ENCODE peak calls at places on chromosomes 4 and X, in seven cellular contexts. I is heart right ventricle, K is left ventricle myocardium inferior, W is tibial artery, P is Peyer's patch, J is prostate gland, H is colonic mucosa. Z is an unnamed sample.

GRCh38 chrX:134891652-134892051 is 99.1 kb upstream of the SMIM10 start:
- DNase-seq in I (no peak), K (no peak), W (no peak), P (no peak), J (no peak), H (no peak), Z (no peak)

GRCh38 chr4:139740121-139740520 is 74.5 kb downstream of the MGST2 start:
- DNase-seq in I (peak; percentile 35), K (no peak), W (no peak), P (no peak), J (peak; percentile 29), H (no peak), Z (no peak)

GRCh38 chr4:182724414-182724813 is 192.8 kb downstream of the DCTD start:
- DNase-seq in I (no peak), K (no peak), W (no peak), P (no peak), J (no peak), H (no peak), Z (no peak)

GRCh38 chrX:153061732-153062131 is 5.5 kb downstream of the PNMA3 start:
- DNase-seq in I (no peak), K (no peak), W (no peak), P (no peak), J (no peak), H (no peak), Z (no peak)

GRCh38 chrX:54818221-54818620 is 10.7 kb downstream of the MAGED2 start:
- DNase-seq in I (no peak), K (no peak), W (no peak), P (no peak), J (no peak), H (no peak), Z (no peak)

GRCh38 chr4:168589154-168589553 is 92.3 kb downstream of the PALLD start:
- DNase-seq in I (no peak), K (no peak), W (no peak), P (no peak), J (peak; percentile 20), H (peak; percentile 27), Z (no peak)

GRCh38 chr4:8343051-8343966 is 73.8 kb downstream of the HTRA3 start:
- DNase-seq in I (peak; percentile 61), K (peak; percentile 71), W (no peak), P (peak; percentile 47), J (no peak), H (no peak), Z (no peak)

GRCh38 chr4:69843932-69844331 is 16.0 kb downstream of the SULT1E1 start:
- DNase-seq in I (no peak), K (no peak), W (no peak), P (no peak), J (no peak), H (no peak), Z (no peak)

GRCh38 chr4:6180841-6181631 is 19.3 kb downstream of the JAKMIP1 start:
- DNase-seq in I (no peak), K (no peak), W (no peak), P (no peak), J (no peak), H (no peak), Z (no peak)

GRCh38 chr4:141046255-141046654 is 87.0 kb downstream of the RNF150 start:
- DNase-seq in I (no peak), K (no peak), W (no peak), P (no peak), J (no peak), H (no peak), Z (no peak)

GRCh38 chr4:113707013-113707412 is 54.5 kb downstream of the CAMK2D start:
- DNase-seq in I (no peak), K (no peak), W (no peak), P (no peak), J (no peak), H (no peak), Z (no peak)

GRCh38 chrX:103774070-103774642 is 2.5 kb upstream of the PLP1 start:
- DNase-seq in I (no peak), K (no peak), W (no peak), P (no peak), J (peak; percentile 12), H (no peak), Z (no peak)

GRCh38 chr4:140702096-140702757 is 54.0 kb downstream of the TBC1D9 start:
- DNase-seq in I (no peak), K (no peak), W (no peak), P (no peak), J (no peak), H (no peak), Z (no peak)

GRCh38 chr4:169272265-169272886 is 1.6 kb upstream of the SH3RF1 start:
- DNase-seq in I (no peak), K (no peak), W (no peak), P (no peak), J (no peak), H (no peak), Z (no peak)

GRCh38 chrX:56618250-56618649 is 54.8 kb downstream of the UBQLN2 start:
- DNase-seq in I (no peak), K (no peak), W (no peak), P (no peak), J (no peak), H (no peak), Z (no peak)

GRCh38 chr4:8775751-8776355 is 95.8 kb downstream of the HMX1 start:
- DNase-seq in I (no peak), K (no peak), W (no peak), P (no peak), J (no peak), H (no peak), Z (no peak)

GRCh38 chr4:189305500-189305899 is 635.2 kb upstream of the FRG1 start:
- DNase-seq in I (no peak), K (no peak), W (no peak), P (no peak), J (no peak), H (no peak), Z (no peak)

GRCh38 chrX:39869846-39870601 is 227.7 kb downstream of the BCOR start:
- DNase-seq in I (no peak), K (no peak), W (no peak), P (peak; percentile 66), J (no peak), H (no peak), Z (no peak)

GRCh38 chr4:148514041-148514440 is 71.8 kb upstream of the NR3C2 start:
- DNase-seq in I (no peak), K (no peak), W (no peak), P (no peak), J (no peak), H (no peak), Z (no peak)

GRCh38 chr4:185127021-185127925 is 15.8 kb upstream of the SLC25A4 start:
- DNase-seq in I (peak; percentile 36), K (peak; percentile 22), W (no peak), P (no peak), J (peak; percentile 17), H (no peak), Z (no peak)

GRCh38 chr4:504076-504475 is 5.1 kb downstream of the PIGG start:
- DNase-seq in I (no peak), K (no peak), W (no peak), P (no peak), J (no peak), H (no peak), Z (no peak)

GRCh38 chr4:15676039-15676438 is 5.6 kb upstream of the FAM200B start:
- DNase-seq in I (no peak), K (no peak), W (no peak), P (no peak), J (no peak), H (no peak), Z (no peak)

GRCh38 chr4:15676899-15677298 is 4.7 kb upstream of the FAM200B start:
- DNase-seq in I (no peak), K (no peak), W (no peak), P (no peak), J (no peak), H (no peak), Z (no peak)

GRCh38 chr4:15674926-15675325 is 6.7 kb upstream of the FAM200B start:
- DNase-seq in I (no peak), K (no peak), W (no peak), P (no peak), J (no peak), H (no peak), Z (no peak)

GRCh38 chr4:15673337-15673736 is 8.3 kb upstream of the FAM200B start:
- DNase-seq in I (no peak), K (no peak), W (no peak), P (no peak), J (no peak), H (no peak), Z (no peak)

GRCh38 chr4:15675363-15675762 is 6.3 kb upstream of the FAM200B start:
- DNase-seq in I (no peak), K (no peak), W (no peak), P (no peak), J (no peak), H (no peak), Z (no peak)
- H3K4me1 ChIP-seq in I (peaks cover 34% of the 10 kb centered on the region), K (no peaks in the 10 kb centered on the region), W (no peaks in the 10 kb centered on the region), P (no peaks in the 10 kb centered on the region), J (no peaks in the 10 kb centered on the region), H (no peaks in the 10 kb centered on the region), Z (no peaks in the 10 kb centered on the region)

DNA sequence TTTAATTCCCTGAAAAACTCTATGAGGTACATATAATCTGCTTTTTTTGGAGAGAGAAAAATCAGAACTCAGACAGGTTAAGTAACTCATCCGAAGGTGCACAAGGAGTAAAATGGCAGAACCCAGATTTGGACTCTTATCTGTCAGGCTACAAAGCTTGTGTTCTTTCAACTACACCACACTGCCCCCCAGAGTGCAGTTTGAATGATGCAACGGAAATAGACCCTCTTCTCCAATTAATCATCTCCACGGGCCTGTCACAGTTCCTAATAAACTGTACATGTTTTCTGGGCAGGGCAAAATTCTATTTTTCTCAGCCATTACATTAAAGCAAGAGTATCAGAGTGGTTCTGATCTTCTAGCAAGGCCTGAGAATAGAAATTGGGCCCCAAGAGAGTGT is 35.3 kb upstream of the DCX start:
- DNase-seq in I (no peak), K (no peak), W (no peak), P (no peak), J (no peak), H (peak; percentile 20), Z (no peak)
- TF ChIP-seq CTCF in I (peak; percentile 39), K (peak; percentile 44), W (no peak), P (no peak), J (no peak), H (no peak), Z (no peak)

DNA sequence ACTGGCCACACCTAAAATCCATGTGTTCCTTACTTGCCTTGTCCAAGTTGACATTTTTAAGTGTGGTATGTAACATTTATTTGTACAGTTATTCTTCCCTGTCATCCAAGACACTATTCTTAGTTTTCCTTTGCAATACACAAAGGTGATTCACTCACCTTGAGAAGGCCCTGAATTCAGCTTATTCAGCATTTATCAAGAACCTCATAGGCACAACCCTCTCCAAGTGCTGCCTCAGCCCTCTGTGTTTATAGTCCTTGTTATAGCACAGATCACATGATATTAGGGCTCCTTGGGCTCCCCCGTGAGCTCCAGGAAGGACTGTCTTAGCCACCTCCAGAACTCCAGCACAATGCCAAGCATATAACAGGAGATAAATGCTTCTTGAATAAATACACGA is 152.3 kb downstream of the RASL11B start:
- DNase-seq in I (no peak), K (no peak), W (no peak), P (no peak), J (no peak), H (no peak), Z (no peak)
- H3K4me1 ChIP-seq in I (peaks cover 48% of the 10 kb centered on the region), K (peaks cover 68% of the 10 kb centered on the region), W (no peaks in the 10 kb centered on the region), P (peaks cover 4% of the 10 kb centered on the region), J (peaks cover 4% of the 10 kb centered on the region), H (no peaks in the 10 kb centered on the region), Z (peaks cover 2% of the 10 kb centered on the region)

GRCh38 chr4:54428940-54429339 is 199.8 kb downstream of the PDGFRA start:
- DNase-seq in I (no peak), K (no peak), W (no peak), P (no peak), J (no peak), H (no peak), Z (no peak)

GRCh38 chr4:54427826-54428225 is 198.7 kb downstream of the PDGFRA start:
- DNase-seq in I (no peak), K (no peak), W (no peak), P (no peak), J (no peak), H (no peak), Z (no peak)

GRCh38 chr4:54433686-54434085 is 204.6 kb downstream of the PDGFRA start:
- DNase-seq in I (no peak), K (no peak), W (no peak), P (no peak), J (no peak), H (no peak), Z (no peak)
- TF ChIP-seq CTCF in I (peak; percentile 42), K (peak; percentile 55), W (no peak), P (peak; percentile 21), J (no peak), H (no peak), Z (no peak)

Z was measured in lung.